ENCODE peak calls at places on chromosomes 1 and 21, in six cellular contexts. S is hepatocyte; N is CD8-positive, alpha-beta T cell; X is mesenchymal stem cell; B is WERI-Rb-1; G is H9. Q is an unnamed sample.

GRCh38 chr1:198253668-198254067 is 96.9 kb downstream of the NEK7 start:
- DNase-seq in G (no peak), N (no peak), B (no peak), S (no peak), X (peak), Q (no peak)

GRCh38 chr21:38333290-38334272 is 76.8 kb downstream of the KCNJ15 start:
- DNase-seq in N (no peak), S (no peak), B (no peak), X (peak), G (no peak), Q (no peak)

GRCh38 chr1:2583871-2584341 is 2.7 kb upstream of the PRXL2B start:
- DNase-seq in B (no peak), G (peak), S (peak), X (no peak), N (peak), Q (peak)

GRCh38 chr1:95232646-95233320 is 1.2 kb upstream of the RWDD3 start:
- DNase-seq in S (no peak), X (no peak), G (no peak), B (no peak), N (no peak), Q (no peak)

GRCh38 chr1:59520194-59520593 is 223.3 kb downstream of the FGGY start:
- DNase-seq in X (no peak), B (no peak), S (no peak), N (no peak), G (no peak), Q (no peak)

GRCh38 chr1:25875154-25875855 is at the start of gene PAQR7:
- DNase-seq in B (peak), G (peak), X (peak), S (peak), N (peak), Q (no peak)

GRCh38 chr1:114108741-114109255 is 44.9 kb downstream of the SYT6 start:
- DNase-seq in N (no peak), B (no peak), S (peak), X (peak), G (no peak), Q (no peak)

GRCh38 chr21:15409031-15409430 is 320.8 kb upstream of the USP25 start:
- DNase-seq in G (no peak), B (no peak), S (no peak), X (no peak), N (no peak), Q (no peak)

GRCh38 chr1:170239445-170239844 is 93.7 kb downstream of the NTMT2 start:
- DNase-seq in B (no peak), S (no peak), X (no peak), N (no peak), G (no peak), Q (no peak)

GRCh38 chr21:33125981-33126380 is 56.0 kb downstream of the OLIG1 start:
- DNase-seq in B (no peak), S (no peak), G (no peak), X (no peak), N (no peak), Q (no peak)

GRCh38 chr1:36400514-36400824 is 2.8 kb upstream of the LSM10 start:
- DNase-seq in X (no peak), B (no peak), S (no peak), N (no peak), G (no peak), Q (no peak)

GRCh38 chr1:184167352-184167751 is 115.8 kb downstream of the TSEN15 start:
- DNase-seq in G (no peak), B (no peak), N (no peak), S (no peak), X (no peak), Q (no peak)

GRCh38 chr1:31920986-31921385 is 17.2 kb downstream of the PTP4A2 start:
- DNase-seq in B (no peak), X (no peak), N (no peak), S (no peak), G (no peak), Q (no peak)
- H3K27ac ChIP-seq in B (no peak), X (no peak), N (no peak), S (peak), G (no peak), Q (no peak)

GRCh38 chr1:231381729-231382128 is 40.4 kb downstream of the EGLN1 start:
- DNase-seq in N (no peak), X (no peak), G (no peak), B (no peak), S (no peak), Q (no peak)

GRCh38 chr1:231385118-231385748 is 36.9 kb downstream of the EGLN1 start:
- DNase-seq in G (no peak), N (no peak), S (peak), B (no peak), X (no peak), Q (no peak)

GRCh38 chr1:231382426-231382825 is 39.7 kb downstream of the EGLN1 start:
- DNase-seq in B (no peak), X (no peak), N (no peak), S (no peak), G (no peak), Q (no peak)

GRCh38 chr1:231386472-231386871 is 35.6 kb downstream of the EGLN1 start:
- DNase-seq in S (no peak), G (no peak), B (no peak), X (no peak), N (no peak), Q (no peak)

DNA sequence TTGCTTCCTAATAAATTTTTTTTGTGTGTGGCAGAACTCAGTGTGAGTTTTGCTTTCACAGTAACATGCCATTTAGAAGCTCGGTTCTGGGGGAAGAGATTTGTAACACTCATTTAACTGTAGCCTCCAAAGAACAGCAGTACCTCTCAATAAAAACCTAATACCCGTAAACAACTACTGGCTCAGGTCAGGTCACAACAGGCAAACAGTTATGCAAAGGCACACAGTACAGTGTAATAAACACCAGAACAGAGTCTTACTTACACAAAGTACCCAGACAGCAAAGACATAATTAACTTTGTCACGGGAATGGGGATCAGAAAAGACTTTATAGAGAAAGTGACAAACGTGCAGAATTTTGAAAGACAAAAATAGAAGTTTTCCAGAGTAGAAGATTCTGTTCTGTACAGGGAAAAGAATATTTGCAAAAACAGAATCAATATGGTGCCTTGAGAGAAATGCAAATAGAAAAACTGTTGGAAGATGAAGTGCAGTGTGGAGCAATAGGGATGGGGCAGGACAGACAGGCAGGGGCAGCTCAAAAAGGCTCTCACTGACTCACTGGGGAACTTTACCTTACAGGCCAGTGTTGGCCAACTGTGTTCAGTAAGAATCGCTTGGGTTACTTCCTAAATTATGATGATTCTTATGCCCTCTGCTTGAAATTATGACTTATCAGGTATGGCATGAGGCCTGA is 38.8 kb downstream of the EGLN1 start:
- DNase-seq in N (no peak), B (no peak), X (peak), G (no peak), S (no peak), Q (peak)
- H3K27ac ChIP-seq in N (no peak), B (no peak), X (no peak), G (no peak), S (peak), Q (no peak)

GRCh38 chr1:41758904-41759548 is 159.7 kb downstream of the HIVEP3 start:
- DNase-seq in G (no peak), N (no peak), X (peak), B (no peak), S (no peak), Q (no peak)

GRCh38 chr1:41765109-41765655 is 153.5 kb downstream of the HIVEP3 start:
- DNase-seq in S (no peak), B (no peak), X (no peak), G (no peak), N (no peak), Q (peak)

GRCh38 chr1:41764608-41765007 is 154.1 kb downstream of the HIVEP3 start:
- DNase-seq in B (no peak), S (no peak), N (no peak), X (no peak), G (no peak), Q (no peak)

GRCh38 chr1:41762251-41762650 is 156.5 kb downstream of the HIVEP3 start:
- DNase-seq in S (no peak), N (no peak), G (peak), B (no peak), X (no peak), Q (no peak)

DNA sequence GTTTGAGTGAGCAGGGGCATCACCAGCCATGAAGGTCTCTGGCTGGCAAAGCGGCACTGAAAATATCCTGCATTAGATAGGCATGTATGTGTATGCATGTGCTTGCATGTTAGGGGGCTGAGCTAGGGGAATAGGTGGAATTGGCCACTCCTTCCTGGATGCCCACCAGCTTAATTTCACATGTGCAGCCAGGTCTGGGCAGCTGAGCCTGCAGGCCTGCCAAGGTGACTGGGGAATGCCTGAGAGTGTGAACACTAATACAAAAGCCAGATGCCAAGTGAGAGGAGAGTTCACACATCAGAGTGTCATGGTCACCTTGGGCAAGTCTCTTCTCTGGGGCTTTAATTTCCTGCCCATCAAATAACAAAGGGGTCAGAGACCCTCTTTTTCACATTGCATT is 155.9 kb downstream of the HIVEP3 start:
- DNase-seq in X (no peak), B (no peak), G (no peak), S (no peak), N (no peak), Q (no peak)
- H3K27ac ChIP-seq in X (no peak), B (no peak), G (no peak), S (no peak), N (no peak), Q (no peak)

GRCh38 chr1:233112184-233113008 is 162.0 kb downstream of the NTPCR start:
- DNase-seq in S (no peak), N (no peak), B (no peak), G (no peak), X (peak), Q (peak)

GRCh38 chr1:233113009-233113712 is 162.8 kb downstream of the NTPCR start:
- DNase-seq in N (no peak), S (peak), B (peak), X (peak), G (peak), Q (peak)

GRCh38 chr1:233114159-233114558 is 163.7 kb downstream of the NTPCR start:
- DNase-seq in G (peak), S (no peak), X (peak), N (no peak), B (no peak), Q (peak)

GRCh38 chr1:233113713-233114028 is 163.3 kb downstream of the NTPCR start:
- DNase-seq in G (no peak), X (no peak), S (no peak), N (no peak), B (no peak), Q (no peak)

GRCh38 chr1:233114860-233115259 is 164.4 kb downstream of the NTPCR start:
- DNase-seq in B (no peak), X (no peak), S (no peak), N (no peak), G (no peak), Q (peak)
- H3K27ac ChIP-seq in B (no peak), X (peak), S (no peak), N (no peak), G (peak), Q (peak)

GRCh38 chr1:207841907-207842306 is 69.0 kb downstream of the CD34 start:
- DNase-seq in B (no peak), S (no peak), G (no peak), X (no peak), N (no peak), Q (no peak)

GRCh38 chr1:207839083-207839413 is 71.9 kb downstream of the CD34 start:
- DNase-seq in G (no peak), B (no peak), S (no peak), N (no peak), X (no peak), Q (no peak)

GRCh38 chr1:207841318-207841717 is 69.6 kb downstream of the CD34 start:
- DNase-seq in S (no peak), X (no peak), N (no peak), B (no peak), G (no peak), Q (peak)

GRCh38 chr1:207838156-207839082 is 72.5 kb downstream of the CD34 start:
- DNase-seq in B (no peak), X (no peak), S (peak), G (no peak), N (no peak), Q (no peak)

GRCh38 chr1:207840380-207840779 is 70.5 kb downstream of the CD34 start:
- DNase-seq in B (no peak), S (no peak), N (no peak), X (no peak), G (no peak), Q (no peak)
- H3K27ac ChIP-seq in B (no peak), S (no peak), N (no peak), X (no peak), G (no peak), Q (peak)

GRCh38 chr21:23900727-23901126 is 1706.6 kb downstream of the MRPL39 start:
- DNase-seq in B (no peak), X (no peak), N (no peak), S (no peak), G (no peak), Q (no peak)
- H3K27ac ChIP-seq in B (no peak), X (no peak), N (no peak), S (no peak), G (no peak), Q (no peak)

GRCh38 chr21:36999131-36999898 is 7.2 kb upstream of the RIPPLY3 start:
- DNase-seq in B (no peak), N (no peak), X (no peak), S (no peak), G (no peak), Q (no peak)
- H3K27ac ChIP-seq in B (no peak), N (no peak), X (no peak), S (no peak), G (no peak), Q (no peak)

DNA sequence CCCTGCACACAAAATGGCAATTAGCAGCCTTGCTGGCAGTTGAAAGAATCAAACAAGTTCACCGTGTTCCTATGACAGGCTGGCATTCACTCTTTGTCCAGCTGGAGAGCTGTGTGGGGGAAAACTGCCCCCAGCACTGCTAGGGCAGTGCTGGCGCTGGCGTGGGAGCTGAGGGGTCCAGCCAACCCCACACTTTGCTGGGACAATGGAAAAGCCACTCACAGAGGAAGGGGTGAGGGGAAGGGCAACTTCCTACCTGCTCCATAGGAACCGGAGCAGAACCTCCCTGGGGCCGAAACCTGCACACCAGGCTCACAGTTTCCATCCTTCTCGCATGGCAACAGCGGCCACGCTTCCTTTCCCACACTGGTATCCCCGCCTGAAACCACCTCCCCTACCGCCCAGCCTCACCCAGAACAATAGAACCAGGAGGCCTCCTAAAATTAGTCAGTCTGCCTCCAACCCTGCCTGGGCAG is 26.8 kb upstream of the KCNN3 start:
- DNase-seq in X (no peak), G (no peak), S (no peak), N (no peak), B (no peak), Q (no peak)
- H3K27ac ChIP-seq in X (no peak), G (no peak), S (no peak), N (no peak), B (no peak), Q (no peak)

DNA sequence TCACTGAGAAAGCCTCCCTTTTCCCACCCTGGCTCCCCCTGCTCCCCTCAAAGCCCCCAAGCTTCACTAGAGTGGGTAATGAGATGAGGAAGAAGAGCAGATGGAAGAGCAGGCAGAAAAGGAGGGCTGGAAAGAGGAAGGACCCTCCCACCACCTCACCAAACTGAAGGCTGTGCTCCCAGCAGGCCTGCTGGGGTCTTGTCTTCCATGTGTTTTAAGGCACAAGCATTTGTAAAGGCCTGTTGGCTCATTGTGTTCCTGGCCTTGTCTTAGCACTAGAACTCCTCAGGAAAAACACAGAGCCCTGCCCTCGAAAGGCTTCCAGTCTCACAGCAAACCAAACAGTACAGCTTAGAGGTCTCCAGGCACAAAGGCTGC is 51.5 kb downstream of the TOMM20 start:
- DNase-seq in N (no peak), B (no peak), S (no peak), X (no peak), G (no peak), Q (no peak)
- H3K27ac ChIP-seq in N (no peak), B (no peak), S (peak), X (no peak), G (no peak), Q (peak)

Q was measured in HL-60.